ENCODE peak calls at places on chromosomes 2 and 18, in four cellular contexts. G is AG09319, K is epithelial cell of esophagus, C is body of pancreas. J is an unnamed sample.

GRCh38 chr2:28709101-28709500 is 42.5 kb upstream of the PPP1CB start:
- DNase-seq in C (peak), G (no peak), K (peak), J (no peak)

GRCh38 chr2:147082850-147083522 is 761.8 kb upstream of the ACVR2A start:
- DNase-seq in G (peak), K (peak), C (peak), J (no peak)

GRCh38 chr2:173307287-173307686 is 47.4 kb upstream of the CDCA7 start:
- DNase-seq in K (no peak), C (no peak), G (no peak), J (no peak)

GRCh38 chr2:33645861-33646260 is 46.8 kb upstream of the FAM98A start:
- DNase-seq in K (peak), C (no peak), G (no peak), J (no peak)

GRCh38 chr2:215577356-215577755 is 141.5 kb upstream of the FN1 start:
- DNase-seq in K (peak), G (no peak), C (no peak), J (no peak)

GRCh38 chr2:70939847-70940580 is 4.3 kb downstream of the ATP6V1B1 start:
- DNase-seq in C (no peak), G (no peak), K (no peak), J (no peak)

GRCh38 chr2:240983361-240983995 is 14.9 kb upstream of the SNED1 start:
- DNase-seq in G (no peak), C (peak), K (peak), J (peak)

GRCh38 chr2:125696573-125696972 is 959.4 kb upstream of the GYPC start:
- DNase-seq in G (no peak), C (no peak), K (peak), J (no peak)

GRCh38 chr2:176585791-176586190 is 316.5 kb downstream of the MTX2 start:
- DNase-seq in K (no peak), G (no peak), C (no peak), J (no peak)

GRCh38 chr2:216661639-216662375 is 28.6 kb downstream of the IGFBP2 start:
- DNase-seq in G (no peak), C (peak), K (no peak), J (no peak)

GRCh38 chr18:9233771-9234440 is 97.3 kb downstream of the ANKRD12 start:
- DNase-seq in K (no peak), C (no peak), G (no peak), J (no peak)

GRCh38 chr2:104583791-104584190 is 270.1 kb upstream of the POU3F3 start:
- DNase-seq in C (no peak), K (no peak), G (no peak), J (no peak)

GRCh38 chr2:229728360-229728759 is 14.0 kb upstream of the DNER start:
- DNase-seq in G (no peak), C (no peak), K (peak), J (no peak)

GRCh38 chr2:28300489-28300888 is 92.2 kb upstream of the FOSL2 start:
- DNase-seq in G (peak), K (no peak), C (no peak), J (no peak)

GRCh38 chr2:120453635-120453998 is 107.7 kb downstream of the INHBB start:
- DNase-seq in K (no peak), C (no peak), G (no peak), J (peak)

GRCh38 chr2:18682681-18683080 is 93.3 kb upstream of the NT5C1B start:
- DNase-seq in K (no peak), G (no peak), C (no peak), J (no peak)

GRCh38 chr18:74197705-74198341 is 49.5 kb downstream of the TIMM21 start:
- DNase-seq in K (no peak), G (no peak), C (peak), J (no peak)

GRCh38 chr2:151769606-151770005 is 35.3 kb upstream of the NEB start:
- DNase-seq in G (no peak), K (no peak), C (no peak), J (no peak)

GRCh38 chr2:96949701-96950350 is 36.6 kb downstream of the FAM178B start:
- DNase-seq in G (no peak), C (no peak), K (no peak), J (no peak)

GRCh38 chr18:62717059-62717849 is 1.9 kb downstream of the PHLPP1 start:
- DNase-seq in K (peak), G (no peak), C (peak), J (peak)

GRCh38 chr2:223674998-223675609 is 72.9 kb upstream of the SCG2 start:
- DNase-seq in K (peak), C (peak), G (no peak), J (peak)

GRCh38 chr2:174681099-174681982 is 82.9 kb downstream of the CHRNA1 start:
- DNase-seq in G (no peak), C (peak), K (peak), J (no peak)

GRCh38 chr2:74429487-74430451 is 8.2 kb downstream of the WDR54 start:
- DNase-seq in G (no peak), C (no peak), K (no peak), J (no peak)

GRCh38 chr2:237889811-237890210 is 30.4 kb downstream of the RAMP1 start:
- DNase-seq in K (no peak), C (no peak), G (no peak), J (no peak)

GRCh38 chr18:13464432-13465125 is 246.0 kb downstream of the LDLRAD4 start:
- DNase-seq in K (no peak), C (no peak), G (no peak), J (no peak)

GRCh38 chr2:165803123-165803760 is 9.2 kb upstream of the GALNT3 start:
- DNase-seq in C (no peak), K (no peak), G (no peak), J (no peak)

DNA sequence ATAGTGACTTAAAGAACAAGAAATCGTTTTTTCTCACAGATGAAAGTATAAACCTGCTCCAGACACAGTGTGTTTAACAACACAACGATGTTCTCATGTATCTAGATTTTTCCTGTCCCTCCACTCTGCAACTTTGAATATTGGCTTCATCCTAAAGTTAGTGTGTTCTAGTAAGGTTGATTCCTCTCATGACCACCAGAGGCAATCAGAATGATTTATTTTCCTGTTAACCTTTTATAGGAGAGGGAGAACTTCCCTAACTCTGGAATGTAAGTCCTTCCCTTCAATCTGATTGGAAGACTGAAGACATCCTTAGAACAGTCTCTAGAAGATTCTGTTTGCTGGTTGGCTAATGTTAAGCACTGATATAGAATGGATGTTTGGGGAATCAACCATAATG is 41.0 kb upstream of the TAF4B start:
- DNase-seq in C (no peak), K (peak), G (no peak), J (no peak)
- TF ChIP-seq CTCF in C (no peak), K (peak), G (no peak), J (peak)

DNA sequence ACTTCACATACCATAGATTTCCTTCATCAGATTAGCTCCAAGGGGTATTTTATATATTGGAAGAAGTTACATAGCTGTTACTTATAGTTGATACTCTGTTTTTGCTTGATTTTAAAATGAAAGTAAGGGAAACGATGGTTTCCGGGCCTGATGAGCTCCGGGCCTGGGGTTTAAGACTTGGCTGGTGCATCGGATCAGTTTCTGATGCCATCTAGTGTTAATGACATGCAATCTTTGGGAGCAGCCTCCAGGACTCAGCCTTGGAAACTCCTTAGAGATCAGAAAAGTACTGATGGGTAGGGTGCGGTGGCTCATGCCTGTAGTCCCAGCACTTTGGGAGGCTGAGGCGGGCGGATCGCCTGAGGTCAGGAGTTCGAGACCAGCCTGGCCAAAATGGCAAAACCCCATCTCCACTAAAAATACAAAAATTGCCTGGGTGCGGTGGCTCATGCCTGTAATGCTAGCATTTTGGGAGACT is 47.1 kb upstream of the CNOT11 start:
- DNase-seq in K (peak), C (peak), G (peak), J (peak)
- TF ChIP-seq CTCF in K (peak), C (peak), G (peak), J (peak)

GRCh38 chr2:134230885-134231284 is 23.0 kb upstream of the MGAT5 start:
- DNase-seq in K (no peak), G (no peak), C (no peak), J (no peak)

GRCh38 chr2:134227666-134228065 is 26.2 kb upstream of the MGAT5 start:
- DNase-seq in K (no peak), G (no peak), C (no peak), J (no peak)

GRCh38 chr2:134226561-134226960 is 27.3 kb upstream of the MGAT5 start:
- DNase-seq in K (no peak), G (no peak), C (no peak), J (no peak)

GRCh38 chr2:134229540-134229939 is 24.3 kb upstream of the MGAT5 start:
- DNase-seq in K (no peak), G (no peak), C (no peak), J (no peak)

GRCh38 chr2:134228493-134228903 is 25.4 kb upstream of the MGAT5 start:
- DNase-seq in G (no peak), K (no peak), C (no peak), J (no peak)
- TF ChIP-seq CTCF in G (peak), K (peak), C (no peak), J (peak)

GRCh38 chr2:154466226-154466625 is 232.3 kb upstream of the KCNJ3 start:
- DNase-seq in G (no peak), C (no peak), K (no peak), J (no peak)

DNA sequence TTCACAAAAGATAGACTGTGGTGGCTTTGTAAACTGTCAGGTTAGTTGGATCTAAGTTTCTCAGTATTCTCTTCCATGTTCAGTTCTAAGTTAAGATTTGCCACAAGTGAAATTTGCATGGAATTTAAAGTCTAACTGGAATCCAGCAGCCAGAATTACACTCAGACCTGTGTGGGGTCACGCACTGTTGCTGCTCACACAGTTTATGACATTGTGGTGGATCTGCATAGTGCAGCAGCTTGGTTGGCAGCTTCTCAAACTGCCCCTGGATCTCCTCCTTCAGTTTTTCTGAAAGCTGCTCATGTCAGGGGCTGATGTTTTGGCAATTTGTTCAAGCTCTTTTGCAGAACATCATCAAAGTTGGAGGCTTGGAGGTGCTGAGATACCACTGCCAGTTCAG is 228.1 kb upstream of the KCNJ3 start:
- DNase-seq in G (no peak), K (no peak), C (no peak), J (no peak)
- TF ChIP-seq CTCF in G (no peak), K (no peak), C (no peak), J (no peak)

GRCh38 chr2:8692783-8693768 is 11.2 kb downstream of the ID2 start:
- DNase-seq in K (peak), C (peak), G (no peak), J (no peak)
- TF ChIP-seq CTCF in K (peak), C (peak), G (peak), J (no peak)

J was measured in PC-9.